ENCODE peak calls at places on chromosomes 7 and 10, in seven cellular contexts. K is upper lobe of left lung; U is CD8-positive, alpha-beta memory T cell; E is WERI-Rb-1; O is bronchial epithelial cell; I is HFF-Myc; G is kidney. Q is an unnamed sample.

GRCh38 chr10:29502351-29502750 is 132.4 kb downstream of the SVIL start:
- DNase-seq in K (no peak), U (no peak), E (no peak), O (no peak), I (no peak), G (no peak), Q (no peak)

GRCh38 chr10:132414402-132415016 is 17.5 kb downstream of the PWWP2B start:
- DNase-seq in K (no peak), U (no peak), E (no peak), O (no peak), I (no peak), G (peak), Q (no peak)

GRCh38 chr10:111113961-111114830 is 37.4 kb downstream of the ADRA2A start:
- DNase-seq in K (no peak), U (no peak), E (no peak), O (no peak), I (no peak), G (no peak), Q (no peak)

GRCh38 chr10:110410329-110411046 is 87.2 kb upstream of the DUSP5 start:
- DNase-seq in K (peak), U (no peak), E (no peak), O (peak), I (peak), G (peak), Q (no peak)

GRCh38 chr7:10707519-10707918 is 266.2 kb upstream of the PHF14 start:
- DNase-seq in K (no peak), U (no peak), E (no peak), O (no peak), I (no peak), G (no peak), Q (no peak)

GRCh38 chr10:43436291-43437140 is at the start of gene ZNF487:
- DNase-seq in K (peak), U (peak), E (peak), O (peak), I (peak), G (peak), Q (peak)

GRCh38 chr10:129038490-129039011 is 428.5 kb upstream of the MGMT start:
- DNase-seq in K (no peak), U (no peak), E (no peak), O (no peak), I (no peak), G (no peak), Q (no peak)

GRCh38 chr10:33265621-33266020 is 68.8 kb downstream of the NRP1 start:
- DNase-seq in K (no peak), U (no peak), E (no peak), O (no peak), I (no peak), G (no peak), Q (no peak)

GRCh38 chr7:64990216-64990615 is 620 bp downstream of the ZNF117 start:
- DNase-seq in K (no peak), U (no peak), E (no peak), O (no peak), I (no peak), G (no peak), Q (no peak)

GRCh38 chr10:129956902-129957673 is 7.0 kb downstream of the EBF3 start:
- DNase-seq in K (no peak), U (no peak), E (no peak), O (no peak), I (no peak), G (no peak), Q (peak)

GRCh38 chr7:135976312-135977019 is 693 bp downstream of the MTPN start:
- DNase-seq in K (peak), U (peak), E (peak), O (peak), I (no peak), G (no peak), Q (no peak)

GRCh38 chr7:130441408-130441854 is 615 bp upstream of the CEP41 start:
- DNase-seq in K (no peak), U (no peak), E (peak), O (peak), I (no peak), G (no peak), Q (peak)

GRCh38 chr7:82443044-82443800 is at the start of gene CACNA2D1:
- DNase-seq in K (no peak), U (no peak), E (no peak), O (no peak), I (no peak), G (peak), Q (peak)

DNA sequence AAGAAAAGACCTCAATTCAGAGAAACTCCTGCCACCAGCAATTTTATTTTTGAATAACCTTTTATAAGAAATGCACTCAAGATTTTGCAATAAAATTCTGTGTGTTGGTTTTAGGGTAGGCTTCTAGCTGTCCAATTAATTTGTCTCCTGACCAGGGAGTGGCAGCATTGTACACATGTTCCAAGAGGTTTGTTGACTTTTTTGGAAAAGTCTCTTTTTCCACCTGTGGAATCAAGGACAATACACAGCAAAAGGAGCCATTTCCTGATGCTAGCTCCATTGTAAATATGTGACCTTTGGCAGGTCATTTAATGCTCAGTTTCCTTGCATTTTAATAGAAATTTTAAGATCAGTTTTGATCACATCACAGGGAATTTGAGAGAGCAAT is 1.8 kb downstream of the GIMAP5 start:
- DNase-seq in K (no peak), U (no peak), E (no peak), O (no peak), I (no peak), G (no peak), Q (no peak)
- H3K4me3 ChIP-seq in K (peak), U (peak), E (no peak), O (no peak), I (no peak), G (peak), Q (no peak)

GRCh38 chr10:23404461-23404980 is 34.4 kb upstream of the OTUD1 start:
- DNase-seq in K (no peak), U (no peak), E (no peak), O (no peak), I (no peak), G (no peak), Q (no peak)
- H3K4me3 ChIP-seq in K (no peak), U (no peak), E (no peak), O (no peak), I (no peak), G (no peak), Q (no peak)

GRCh38 chr7:36286241-36286640 is 103.4 kb upstream of the ANLN start:
- DNase-seq in K (no peak), U (peak), E (no peak), O (no peak), I (no peak), G (no peak), Q (no peak)
- H3K4me3 ChIP-seq in K (no peak), U (peak), E (no peak), O (no peak), I (no peak), G (no peak), Q (no peak)

DNA sequence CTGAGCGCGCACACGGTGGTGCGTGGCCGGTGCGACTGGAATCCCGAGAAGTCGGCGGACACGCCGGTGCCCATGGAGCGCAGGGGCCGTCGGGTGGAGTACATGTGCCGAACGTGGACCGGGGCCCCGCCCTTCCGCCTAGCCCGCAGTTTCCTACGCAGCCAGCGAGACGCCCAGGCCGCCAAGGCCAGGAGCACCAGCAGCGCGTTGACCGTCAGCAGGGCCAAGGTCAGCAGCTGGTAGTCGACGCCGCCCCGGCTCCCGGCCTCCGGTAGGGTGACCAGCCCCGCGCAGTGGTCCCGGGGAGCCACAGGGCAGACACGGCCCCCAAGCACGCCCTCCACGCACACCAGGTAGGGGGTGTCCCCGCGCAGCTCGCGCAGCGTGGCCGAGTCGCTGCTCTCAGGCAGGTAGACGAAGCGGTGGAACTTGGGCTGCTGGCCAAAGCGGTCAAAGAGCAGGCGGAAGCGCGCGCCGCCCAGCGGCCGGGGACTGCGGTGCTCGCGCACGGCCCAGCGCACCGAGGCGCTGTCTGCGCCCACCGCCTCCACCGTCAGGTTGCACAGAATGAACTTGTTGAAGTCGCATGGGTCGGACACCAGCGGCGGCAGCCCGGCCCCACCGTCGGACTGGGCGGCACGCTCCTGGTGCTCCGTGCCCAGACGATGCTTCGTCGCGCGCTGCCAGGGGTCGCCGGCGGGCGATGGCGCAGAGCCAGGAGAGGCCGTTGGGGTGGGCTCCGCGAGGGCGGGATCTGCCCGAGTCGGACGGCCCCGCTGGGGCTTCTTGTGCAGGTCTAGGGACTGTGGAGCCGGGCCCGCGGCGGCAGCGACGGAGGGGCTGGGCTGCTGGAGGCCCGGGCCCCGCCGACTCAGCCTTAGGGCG is 2.2 kb downstream of the TRIL start:
- DNase-seq in K (peak), U (no peak), E (peak), O (peak), I (no peak), G (peak), Q (peak)
- H3K4me3 ChIP-seq in K (peak), U (no peak), E (peak), O (peak), I (peak), G (peak), Q (peak)

GRCh38 chr10:70477661-70478162 is 855 bp upstream of the PALD1 start:
- DNase-seq in K (no peak), U (peak), E (no peak), O (peak), I (peak), G (peak), Q (no peak)
- H3K4me3 ChIP-seq in K (peak), U (peak), E (peak), O (peak), I (peak), G (no peak), Q (peak)

DNA sequence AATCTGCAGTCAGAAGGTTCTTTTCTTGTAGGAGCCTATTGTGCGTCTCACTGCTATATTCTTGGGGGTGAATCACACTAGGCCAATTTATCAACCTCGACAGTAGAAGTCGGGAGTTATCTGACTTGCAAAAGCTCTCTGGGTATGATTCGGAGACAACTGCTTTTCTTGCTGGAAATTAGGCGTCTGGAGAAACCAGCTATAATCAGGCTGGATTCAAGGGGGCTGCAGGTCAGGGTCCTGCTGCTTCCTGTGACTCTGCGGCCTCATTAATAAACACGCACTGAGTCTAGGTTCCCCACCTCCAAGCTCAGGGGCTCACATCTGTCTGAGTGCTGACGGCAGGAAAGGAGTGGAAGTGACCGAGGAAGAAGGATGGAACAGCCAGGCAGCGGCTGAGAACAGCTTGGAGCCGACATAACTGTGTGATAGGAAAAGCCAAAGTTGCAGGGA is 184.5 kb downstream of the FANK1 start:
- DNase-seq in K (no peak), U (no peak), E (no peak), O (no peak), I (no peak), G (no peak), Q (no peak)
- H3K4me3 ChIP-seq in K (no peak), U (no peak), E (no peak), O (no peak), I (no peak), G (no peak), Q (no peak)

DNA sequence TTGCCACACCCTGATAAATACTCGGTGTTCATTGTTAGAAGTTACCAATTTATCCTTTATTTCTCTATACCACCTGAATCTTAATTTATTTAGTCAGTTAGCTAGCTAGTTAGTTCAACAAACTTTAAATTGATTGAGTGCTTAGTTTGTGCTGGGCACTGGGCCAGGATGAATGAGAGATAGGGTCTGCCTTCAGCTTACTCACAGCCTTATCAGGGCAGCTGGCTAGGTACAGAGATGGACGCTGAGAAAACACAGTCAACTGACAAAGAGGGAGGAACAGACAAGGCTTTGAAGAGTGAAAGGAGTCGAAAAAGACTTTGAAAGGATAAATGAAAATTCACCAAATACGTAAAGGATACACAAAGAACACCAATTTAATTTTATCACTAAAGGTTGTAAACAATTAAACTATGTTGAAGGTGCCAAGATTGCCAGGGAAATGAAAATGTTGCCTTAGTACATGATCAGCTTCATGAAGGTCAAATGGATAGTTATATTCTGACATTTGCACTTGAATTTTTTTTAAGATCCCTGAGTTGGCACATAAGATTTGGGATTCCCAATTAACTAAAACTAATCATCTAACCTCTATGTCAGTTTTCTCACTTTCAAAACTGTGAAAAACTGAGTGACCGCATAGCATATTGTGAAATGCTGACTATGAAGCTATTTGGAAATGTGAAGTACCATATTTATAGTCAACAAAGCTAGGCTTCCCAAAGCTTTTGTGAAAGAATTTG is 2.1 kb downstream of the CAV2 start:
- DNase-seq in K (no peak), U (no peak), E (no peak), O (peak), I (no peak), G (no peak), Q (no peak)
- H3K4me3 ChIP-seq in K (peak), U (no peak), E (no peak), O (peak), I (peak), G (peak), Q (no peak)

GRCh38 chr10:14784459-14785055 is 9.9 kb upstream of the FAM107B start:
- DNase-seq in K (no peak), U (no peak), E (no peak), O (no peak), I (no peak), G (no peak), Q (no peak)

GRCh38 chr10:14782691-14783363 is 8.1 kb upstream of the FAM107B start:
- DNase-seq in K (no peak), U (no peak), E (no peak), O (peak), I (no peak), G (no peak), Q (no peak)

GRCh38 chr10:14779053-14779649 is 4.5 kb upstream of the FAM107B start:
- DNase-seq in K (no peak), U (no peak), E (no peak), O (peak), I (no peak), G (no peak), Q (no peak)

DNA sequence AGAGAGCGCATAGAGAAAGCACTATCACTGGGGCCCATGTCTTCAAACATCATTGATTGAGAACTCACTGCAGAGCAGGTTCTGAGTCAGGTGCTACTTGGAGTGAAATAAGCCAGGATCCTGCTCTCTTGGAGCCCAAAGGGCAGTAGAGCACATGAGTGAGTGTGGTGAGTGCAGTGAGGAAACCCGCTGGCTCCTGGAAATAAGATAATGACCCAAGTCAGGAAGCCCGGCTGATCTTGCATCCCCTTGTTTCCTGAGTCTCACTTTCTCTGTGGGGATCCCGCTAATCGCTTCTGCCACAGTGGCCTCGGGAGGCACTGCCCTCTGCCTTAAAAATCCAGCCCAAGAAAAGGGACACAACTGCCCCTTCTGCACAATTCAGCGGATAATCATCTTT is 7.1 kb upstream of the FAM107B start:
- DNase-seq in K (no peak), U (no peak), E (no peak), O (no peak), I (no peak), G (no peak), Q (no peak)
- H3K4me3 ChIP-seq in K (no peak), U (no peak), E (no peak), O (no peak), I (no peak), G (no peak), Q (no peak)

GRCh38 chr10:100709146-100709545 is 36.2 kb upstream of the PAX2 start:
- DNase-seq in K (no peak), U (no peak), E (no peak), O (no peak), I (no peak), G (no peak), Q (no peak)
- H3K4me3 ChIP-seq in K (no peak), U (no peak), E (no peak), O (no peak), I (no peak), G (no peak), Q (peak)

DNA sequence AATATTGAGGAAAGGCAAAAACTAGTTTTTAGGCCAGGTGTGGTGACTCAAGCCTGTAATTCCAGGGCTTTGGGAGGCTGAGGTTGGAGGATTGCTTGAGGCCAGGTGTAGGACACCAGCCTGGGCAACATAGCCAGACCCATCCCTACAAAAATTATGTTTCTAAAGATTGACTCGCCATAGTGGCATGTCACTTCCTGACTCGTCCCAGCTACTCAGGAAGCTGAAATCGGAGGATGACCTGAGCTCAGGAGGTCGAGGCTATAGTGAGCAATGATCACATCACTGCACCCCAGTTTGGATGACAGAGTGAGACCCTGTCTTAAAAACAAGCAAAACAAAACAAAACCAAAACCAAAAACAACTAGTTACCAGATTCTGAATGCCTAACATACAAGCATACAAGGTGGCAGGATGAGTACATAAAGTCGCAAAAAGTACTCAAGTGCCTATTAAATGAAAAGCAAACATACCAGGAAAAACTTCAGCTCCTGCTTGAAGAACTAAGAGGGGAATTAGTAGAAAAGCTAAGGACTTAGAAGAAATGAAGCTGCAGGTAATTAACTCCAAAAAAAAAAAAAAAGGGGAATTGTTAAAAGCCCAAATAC is 14.1 kb downstream of the ZNF398 start:
- DNase-seq in K (no peak), U (no peak), E (no peak), O (peak), I (no peak), G (no peak), Q (no peak)
- H3K4me3 ChIP-seq in K (peak), U (no peak), E (no peak), O (no peak), I (no peak), G (no peak), Q (no peak)

Q was measured in neuronal stem cell.